ENCODE peak calls at places on chromosomes 1 and 21, in six cellular contexts. Z is GM18507, R is mesenteric fat pad, F is DMS153, P is neural crest cell, M is AG10803. E is an unnamed sample.

GRCh38 chr1:47513393-47513792 is 75.5 kb downstream of the FOXD2 start:
- DNase-seq in Z (no peak), R (no peak), F (no peak), P (no peak), M (no peak), E (no peak)

GRCh38 chr1:119631433-119632102 is 16.5 kb downstream of the ZNF697 start:
- DNase-seq in Z (no peak), R (peak; percentile 95), F (peak; percentile 61), P (no peak), M (peak; percentile 75), E (no peak)

GRCh38 chr1:238608139-238608538 is 717.4 kb upstream of the ZP4 start:
- DNase-seq in Z (no peak), R (no peak), F (no peak), P (no peak), M (no peak), E (no peak)

GRCh38 chr1:41708332-41708731 is 210.4 kb downstream of the HIVEP3 start:
- DNase-seq in Z (no peak), R (no peak), F (no peak), P (no peak), M (no peak), E (no peak)

GRCh38 chr21:43961382-43961909 is 50.7 kb upstream of the TRAPPC10 start:
- DNase-seq in Z (no peak), R (no peak), F (no peak), P (no peak), M (no peak), E (no peak)

GRCh38 chr1:54611621-54612020 is 11.7 kb downstream of the FAM151A start:
- DNase-seq in Z (no peak), R (no peak), F (no peak), P (no peak), M (no peak), E (no peak)

GRCh38 chr1:241598234-241598633 is 41.9 kb downstream of the CHML start:
- DNase-seq in Z (no peak), R (no peak), F (no peak), P (no peak), M (no peak), E (no peak)

GRCh38 chr1:55071477-55071876 is 32.1 kb downstream of the PCSK9 start:
- DNase-seq in Z (no peak), R (no peak), F (no peak), P (peak; percentile 25), M (peak; percentile 51), E (peak; percentile 36)

GRCh38 chr1:219472596-219472995 is 140.3 kb downstream of the ZC3H11B start:
- DNase-seq in Z (no peak), R (no peak), F (no peak), P (no peak), M (no peak), E (no peak)

GRCh38 chr1:186330758-186331157 is 44.3 kb downstream of the TPR start:
- DNase-seq in Z (no peak), R (no peak), F (no peak), P (no peak), M (no peak), E (no peak)

GRCh38 chr1:172465617-172466016 is 21.7 kb upstream of the PIGC start:
- DNase-seq in Z (no peak), R (no peak), F (no peak), P (no peak), M (no peak), E (no peak)

GRCh38 chr1:232553050-232553754 is 76.7 kb downstream of the SIPA1L2 start:
- DNase-seq in Z (no peak), R (no peak), F (no peak), P (no peak), M (no peak), E (no peak)

GRCh38 chr21:36707763-36708511 is 9.0 kb downstream of the SIM2 start:
- DNase-seq in Z (no peak), R (peak; percentile 76), F (no peak), P (no peak), M (no peak), E (no peak)

GRCh38 chr1:108947871-108948525 is 15.3 kb downstream of the CLCC1 start:
- DNase-seq in Z (no peak), R (no peak), F (no peak), P (no peak), M (no peak), E (no peak)

GRCh38 chr1:25126568-25126967 is 105.7 kb downstream of the SYF2 start:
- DNase-seq in Z (no peak), R (no peak), F (no peak), P (no peak), M (no peak), E (no peak)

GRCh38 chr1:243311809-243312208 is 56.0 kb downstream of the SDCCAG8 start:
- DNase-seq in Z (no peak), R (no peak), F (no peak), P (no peak), M (no peak), E (no peak)

GRCh38 chr1:44714944-44715571 is 15.9 kb downstream of the RNU5D-1 start:
- DNase-seq in Z (peak; percentile 64), R (no peak), F (peak; percentile 78), P (peak; percentile 68), M (peak; percentile 75), E (no peak)

GRCh38 chr1:11600901-11601300 is 53.3 kb downstream of the FBXO2 start:
- DNase-seq in Z (no peak), R (no peak), F (peak; percentile 56), P (no peak), M (no peak), E (no peak)

GRCh38 chr1:178055093-178055492 is 38.8 kb upstream of the RASAL2 start:
- DNase-seq in Z (no peak), R (no peak), F (peak; percentile 57), P (peak; percentile 14), M (peak; percentile 74), E (peak; percentile 74)

GRCh38 chr1:8814870-8815269 is 2.6 kb downstream of the RERE start:
- DNase-seq in Z (no peak), R (no peak), F (peak; percentile 63), P (no peak), M (no peak), E (no peak)

GRCh38 chr21:43921602-43921978 is 56.6 kb downstream of the AGPAT3 start:
- DNase-seq in Z (no peak), R (no peak), F (no peak), P (no peak), M (no peak), E (no peak)

GRCh38 chr1:63674238-63674864 is 81.1 kb downstream of the PGM1 start:
- DNase-seq in Z (peak; percentile 17), R (no peak), F (no peak), P (peak; percentile 67), M (peak; percentile 77), E (peak; percentile 54)

GRCh38 chr1:55316494-55316893 is 101.3 kb upstream of the USP24 start:
- DNase-seq in Z (no peak), R (no peak), F (no peak), P (no peak), M (no peak), E (no peak)

GRCh38 chr1:59126361-59126760 is 170.5 kb upstream of the FGGY start:
- DNase-seq in Z (no peak), R (no peak), F (no peak), P (no peak), M (no peak), E (no peak)

GRCh38 chr1:218330043-218330623 is 15.0 kb upstream of the TGFB2 start:
- DNase-seq in Z (no peak), R (no peak), F (no peak), P (no peak), M (peak; percentile 45), E (no peak)

GRCh38 chr1:88935522-88936222 is 44.3 kb upstream of the GTF2B start:
- DNase-seq in Z (peak; percentile 20), R (no peak), F (peak; percentile 3), P (peak; percentile 19), M (peak; percentile 48), E (no peak)

GRCh38 chr1:242827538-242827937 is 303.0 kb upstream of the PLD5 start:
- DNase-seq in Z (no peak), R (no peak), F (no peak), P (no peak), M (no peak), E (no peak)

GRCh38 chr1:43644558-43644957 is 5.4 kb upstream of the KDM4A start:
- DNase-seq in Z (no peak), R (no peak), F (no peak), P (no peak), M (no peak), E (no peak)

GRCh38 chr1:218346391-218347204 is 1.5 kb downstream of the TGFB2 start:
- DNase-seq in Z (no peak), R (no peak), F (no peak), P (peak; percentile 8), M (peak; percentile 31), E (no peak)

GRCh38 chr1:32232558-32233304 is 10.5 kb downstream of the EIF3I start:
- DNase-seq in Z (no peak), R (no peak), F (no peak), P (no peak), M (no peak), E (no peak)

GRCh38 chr21:41529769-41530168 is 21.8 kb upstream of the TMPRSS2 start:
- DNase-seq in Z (no peak), R (no peak), F (no peak), P (no peak), M (no peak), E (no peak)

E was measured in H1.